ENCODE peak calls at places on chromosomes 3 and 15, in nine cellular contexts. Q, X, Z, I, D, S, R, C and P are unnamed samples.

GRCh38 chr15:68781766-68782588 is 38.7 kb downstream of the ANP32A start:
- DNase-seq in Z (no peak), X (no peak), D (no peak), C (no peak), Q (no peak), S (no peak), I (no peak), R (no peak), P (no peak)

GRCh38 chr15:72778796-72779195 is 4.8 kb downstream of the ADPGK start:
- DNase-seq in Q (peak; percentile 16), X (no peak), C (no peak), Z (no peak), I (no peak), D (no peak), S (no peak), R (no peak), P (no peak)

GRCh38 chr15:61228025-61228901 is 839 bp downstream of the RORA start:
- DNase-seq in C (peak; percentile 51), Z (no peak), S (peak; percentile 60), D (peak; percentile 54), I (peak; percentile 10), X (no peak), R (peak; percentile 35), Q (peak; percentile 62), P (peak; percentile 14)

GRCh38 chr3:171054921-171055320 is 28.4 kb upstream of the SLC2A2 start:
- DNase-seq in D (no peak), R (no peak), C (no peak), Q (peak; percentile 40), Z (no peak), X (no peak), I (peak; percentile 12), S (no peak), P (no peak)

GRCh38 chr3:37308247-37308646 is 133.9 kb upstream of the LRRFIP2 start:
- DNase-seq in X (peak; percentile 7), I (peak; percentile 66), Z (peak; percentile 25), S (peak; percentile 32), R (peak; percentile 26), D (peak; percentile 26), Q (peak; percentile 47), C (peak; percentile 53), P (peak; percentile 34)

GRCh38 chr3:140236836-140237476 is 302.0 kb downstream of the CLSTN2 start:
- DNase-seq in D (no peak), S (no peak), R (peak; percentile 50), C (no peak), X (no peak), Z (no peak), I (no peak), Q (peak; percentile 18), P (no peak)

GRCh38 chr3:188720636-188721035 is 451.1 kb upstream of the TPRG1 start:
- DNase-seq in D (no peak), S (no peak), Z (no peak), Q (peak; percentile 79), R (no peak), X (no peak), I (peak; percentile 43), C (no peak), P (no peak)

GRCh38 chr15:78162038-78162437 is 12.9 kb downstream of the IDH3A start:
- DNase-seq in X (no peak), Q (no peak), R (no peak), Z (no peak), I (no peak), D (no peak), S (no peak), C (no peak), P (no peak)

GRCh38 chr3:130709671-130710070 is 37.0 kb downstream of the PIK3R4 start:
- DNase-seq in D (no peak), Q (peak; percentile 27), X (no peak), C (no peak), S (no peak), R (no peak), I (no peak), Z (no peak), P (no peak)

GRCh38 chr3:197742795-197743194 is 6.1 kb upstream of the RUBCN start:
- DNase-seq in Q (no peak), C (no peak), S (no peak), X (no peak), I (no peak), D (no peak), Z (no peak), R (no peak), P (no peak)
- H3K4me1 ChIP-seq in Q (no peaks in the 10 kb centered on the region), C (peaks cover 14% of the 10 kb centered on the region), S (peaks cover under 1% of the 10 kb centered on the region), X (peaks cover 2% of the 10 kb centered on the region), I (peaks cover 4% of the 10 kb centered on the region), D (no peaks in the 10 kb centered on the region), Z (peaks cover 22% of the 10 kb centered on the region), R (no peaks in the 10 kb centered on the region), P (peaks cover 3% of the 10 kb centered on the region)

GRCh38 chr15:55829826-55830225 is 86.9 kb upstream of the PRTG start:
- DNase-seq in Q (no peak), S (no peak), X (no peak), C (no peak), R (no peak), I (no peak), Z (no peak), D (no peak), P (peak; percentile 71)
- TF ChIP-seq EZH2phosphoT487 in Q (no peak), S (no peak), X (no peak), C (no peak), R (no peak), I (no peak), Z (no peak), D (no peak), P (no peak)

GRCh38 chr3:71425491-71426071 is 157.9 kb downstream of the FOXP1 start:
- DNase-seq in D (no peak), S (no peak), C (no peak), X (no peak), I (peak; percentile 89), R (no peak), Q (peak; percentile 75), Z (peak; percentile 28), P (no peak)
- H3K4me1 ChIP-seq in D (peaks cover 15% of the 10 kb centered on the region), S (peaks cover 10% of the 10 kb centered on the region), C (peaks cover 9% of the 10 kb centered on the region), X (no peaks in the 10 kb centered on the region), I (peaks cover 30% of the 10 kb centered on the region), R (peaks cover 7% of the 10 kb centered on the region), Q (peaks cover 19% of the 10 kb centered on the region), Z (peaks cover 80% of the 10 kb centered on the region), P (peaks cover 24% of the 10 kb centered on the region)

GRCh38 chr3:61057491-61057890 is 193.8 kb downstream of the FHIT start:
- DNase-seq in Q (no peak), D (no peak), S (no peak), C (no peak), R (no peak), X (no peak), I (no peak), Z (no peak), P (no peak)

GRCh38 chr3:61065451-61066011 is 185.7 kb downstream of the FHIT start:
- DNase-seq in C (no peak), I (no peak), R (no peak), D (no peak), X (no peak), Z (no peak), S (no peak), Q (no peak), P (no peak)

GRCh38 chr3:61061092-61061723 is 190.0 kb downstream of the FHIT start:
- DNase-seq in R (no peak), C (no peak), Z (no peak), I (no peak), Q (no peak), D (no peak), S (no peak), X (no peak), P (no peak)

GRCh38 chr3:61060421-61060861 is 190.8 kb downstream of the FHIT start:
- DNase-seq in C (no peak), R (peak; percentile 8), Q (no peak), S (no peak), I (peak; percentile 4), D (no peak), Z (no peak), X (no peak), P (no peak)
- TF ChIP-seq EZH2phosphoT487 in C (no peak), R (no peak), Q (no peak), S (no peak), I (no peak), D (no peak), Z (no peak), X (no peak), P (no peak)

DNA sequence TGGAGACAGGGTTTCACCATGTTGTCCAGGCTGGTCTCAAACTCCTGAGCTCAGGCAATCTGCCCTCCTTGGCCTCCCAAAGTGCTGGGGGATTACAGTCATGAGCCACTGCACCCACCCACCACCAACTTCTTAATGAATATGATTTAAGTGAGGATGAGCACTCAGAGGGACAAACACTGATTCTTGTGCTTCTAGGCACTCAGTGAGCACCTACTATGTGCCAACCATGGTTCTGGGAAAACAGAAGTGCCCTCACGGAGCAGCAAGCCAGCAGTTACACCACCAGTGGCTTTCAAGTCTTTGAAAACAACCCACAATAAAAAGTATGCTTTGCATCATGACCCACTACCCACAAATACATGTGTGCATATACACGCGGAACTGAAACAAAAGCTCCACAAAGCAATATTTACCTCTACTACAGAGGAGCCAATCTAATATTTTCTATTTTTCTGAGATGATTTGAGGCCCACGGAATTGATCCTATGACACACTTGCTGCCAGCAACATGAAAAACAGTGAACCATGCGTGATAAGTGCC is 91.9 kb downstream of the MEGF11 start:
- DNase-seq in R (no peak), S (no peak), X (no peak), C (no peak), Q (no peak), I (no peak), D (no peak), Z (no peak), P (no peak)
- H3K4me1 ChIP-seq in R (no peaks in the 10 kb centered on the region), S (peaks cover 32% of the 10 kb centered on the region), X (no peaks in the 10 kb centered on the region), C (no peaks in the 10 kb centered on the region), Q (no peaks in the 10 kb centered on the region), I (no peaks in the 10 kb centered on the region), D (peaks cover 12% of the 10 kb centered on the region), Z (peaks cover 81% of the 10 kb centered on the region), P (no peaks in the 10 kb centered on the region)